ENCODE peak calls at places on chromosomes 13 and 19, in ten cellular contexts. W, E, M, Z, K, U, R, O, L and P are unnamed samples.

GRCh38 chr19:14325863-14326262 is 55.4 kb upstream of the ADGRE5 start:
- DNase-seq in K (no peak), Z (no peak), L (no peak), E (no peak), U (no peak), R (no peak), O (no peak), M (no peak), W (no peak), P (no peak)

GRCh38 chr19:34666958-34667265 is 10.0 kb downstream of the SCGB2B2 start:
- DNase-seq in M (no peak), O (no peak), Z (no peak), W (no peak), U (no peak), R (no peak), K (no peak), L (no peak), E (no peak), P (no peak)

GRCh38 chr13:33401238-33401637 is 115.7 kb upstream of the STARD13 start:
- DNase-seq in K (no peak), W (peak), R (no peak), Z (no peak), U (peak), E (no peak), O (no peak), M (no peak), L (no peak), P (no peak)

GRCh38 chr13:98313023-98313937 is 136.2 kb upstream of the RNF113B start:
- DNase-seq in O (peak), M (no peak), Z (no peak), R (no peak), L (no peak), W (no peak), U (no peak), K (no peak), E (no peak), P (no peak)

GRCh38 chr13:97515643-97516042 is 81.7 kb downstream of the RAP2A start:
- DNase-seq in U (no peak), K (no peak), O (no peak), M (no peak), Z (no peak), W (no peak), E (no peak), R (no peak), L (no peak), P (no peak)

GRCh38 chr13:57409656-57410055 is 221.9 kb upstream of the PCDH17 start:
- DNase-seq in K (no peak), Z (no peak), O (no peak), R (no peak), M (no peak), W (no peak), U (no peak), E (no peak), L (no peak), P (no peak)

GRCh38 chr13:78376033-78376432 is 227.3 kb downstream of the POU4F1 start:
- DNase-seq in E (no peak), M (no peak), K (no peak), W (no peak), R (no peak), L (no peak), Z (no peak), U (no peak), O (no peak), P (no peak)

GRCh38 chr13:98528663-98529064 is 48.2 kb downstream of the STK24 start:
- DNase-seq in Z (no peak), R (no peak), L (no peak), U (peak), E (no peak), W (no peak), M (no peak), O (no peak), K (no peak), P (no peak)

GRCh38 chr19:48292798-48293197 is 22.9 kb downstream of the ZNF114 start:
- DNase-seq in R (no peak), Z (no peak), L (no peak), W (no peak), M (no peak), U (no peak), K (no peak), E (no peak), O (no peak), P (no peak)

GRCh38 chr13:93496985-93497673 is 270.5 kb downstream of the GPC6 start:
- DNase-seq in O (no peak), E (peak), K (no peak), R (no peak), U (no peak), Z (no peak), W (no peak), M (no peak), L (no peak), P (no peak)

GRCh38 chr13:47110141-47110540 is 213.3 kb upstream of the HTR2A start:
- DNase-seq in Z (no peak), U (no peak), L (no peak), R (no peak), K (no peak), O (no peak), M (no peak), E (no peak), W (no peak), P (no peak)

GRCh38 chr13:21695536-21695935 is 24.7 kb downstream of the FGF9 start:
- DNase-seq in K (no peak), O (no peak), Z (no peak), L (no peak), U (no peak), M (no peak), E (no peak), W (no peak), R (no peak), P (no peak)

GRCh38 chr13:43977911-43978310 is 98.2 kb downstream of the LACC1 start:
- DNase-seq in M (no peak), R (no peak), K (no peak), E (no peak), L (no peak), W (no peak), O (no peak), U (no peak), Z (no peak), P (no peak)

GRCh38 chr19:52214241-52214640 is 24.4 kb downstream of the PPP2R1A start:
- DNase-seq in E (no peak), Z (no peak), K (no peak), O (no peak), M (no peak), W (no peak), R (no peak), U (no peak), L (no peak), P (no peak)

GRCh38 chr19:13797870-13798269 is 2.6 kb downstream of the ZSWIM4 start:
- DNase-seq in R (no peak), L (no peak), M (no peak), K (no peak), O (no peak), U (no peak), Z (no peak), E (no peak), W (peak), P (no peak)

DNA sequence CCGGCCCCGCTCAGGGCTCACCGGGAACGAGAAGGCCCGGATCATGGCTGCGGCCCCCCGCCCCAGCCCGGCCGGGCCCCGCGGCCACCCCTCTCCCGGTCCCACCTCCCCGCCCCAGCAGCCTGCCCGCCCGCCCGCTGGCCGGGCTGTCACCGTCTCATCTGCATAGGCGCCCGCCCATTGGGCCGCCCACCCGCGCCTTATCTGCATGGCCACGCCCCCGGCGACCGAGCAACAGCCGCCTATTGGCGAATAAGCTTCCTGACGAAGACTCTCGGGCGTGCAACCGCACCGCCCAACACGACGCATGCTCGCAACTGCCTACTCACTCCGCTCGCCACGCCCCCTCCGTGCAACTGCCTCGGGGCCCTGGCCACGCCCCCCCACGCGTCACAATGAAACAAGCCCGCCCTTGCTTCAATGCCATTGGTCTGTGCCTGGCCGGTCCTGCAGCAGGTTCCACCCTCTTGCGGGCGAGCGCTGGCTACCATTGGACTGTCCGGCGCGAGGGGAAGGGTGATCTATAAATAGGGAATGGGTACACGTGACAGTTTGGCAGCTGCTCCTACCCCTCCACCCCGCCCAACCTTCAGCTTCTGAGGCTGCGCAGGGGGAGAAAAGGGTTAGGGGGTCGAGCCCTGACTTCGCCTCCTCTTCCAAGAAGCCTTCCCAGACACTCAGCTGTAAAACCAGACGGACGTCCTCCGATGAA is at the start of gene DACT3:
- DNase-seq in R (peak), K (peak), L (peak), M (peak), W (peak), O (peak), U (peak), E (peak), Z (peak), P (peak)
- H3K27ac ChIP-seq in R (peak), K (no peak), L (no peak), M (peak), W (peak), O (no peak), U (peak), E (peak), Z (peak), P (peak)

GRCh38 chr19:4010808-4011110 is 3.2 kb downstream of the PIAS4 start:
- DNase-seq in E (no peak), O (no peak), W (no peak), R (no peak), Z (no peak), L (no peak), K (no peak), U (no peak), M (no peak), P (no peak)
- H3K4me3 ChIP-seq in E (no peak), O (no peak), W (no peak), R (peak), Z (no peak), L (no peak), K (no peak), U (peak), M (no peak), P (no peak)

DNA sequence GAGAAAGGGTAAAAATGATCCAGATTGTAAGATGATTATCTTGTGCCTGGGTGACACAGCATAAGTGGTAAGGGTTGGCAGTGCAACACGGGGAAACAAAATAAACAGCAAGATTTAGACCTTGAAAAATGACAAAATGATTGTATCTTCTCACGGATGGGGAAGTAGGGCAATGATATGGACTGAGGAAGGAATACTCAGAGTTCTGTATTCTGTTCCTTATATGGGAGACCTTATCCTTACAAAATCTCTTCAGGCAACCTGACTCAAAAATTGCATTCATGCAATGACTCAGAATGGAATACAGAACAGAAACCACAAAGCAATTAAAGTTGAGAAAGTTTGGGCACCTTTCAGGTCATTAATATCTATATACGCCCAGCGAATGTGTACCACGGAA is 149.0 kb downstream of the HS6ST3 start:
- DNase-seq in U (no peak), W (no peak), Z (no peak), M (no peak), R (no peak), K (no peak), O (no peak), L (no peak), E (no peak), P (no peak)
- TF ChIP-seq EP300 in U (no peak), W (no peak), Z (no peak), M (no peak), R (no peak), K (no peak), O (no peak), L (no peak), E (no peak), P (no peak)

DNA sequence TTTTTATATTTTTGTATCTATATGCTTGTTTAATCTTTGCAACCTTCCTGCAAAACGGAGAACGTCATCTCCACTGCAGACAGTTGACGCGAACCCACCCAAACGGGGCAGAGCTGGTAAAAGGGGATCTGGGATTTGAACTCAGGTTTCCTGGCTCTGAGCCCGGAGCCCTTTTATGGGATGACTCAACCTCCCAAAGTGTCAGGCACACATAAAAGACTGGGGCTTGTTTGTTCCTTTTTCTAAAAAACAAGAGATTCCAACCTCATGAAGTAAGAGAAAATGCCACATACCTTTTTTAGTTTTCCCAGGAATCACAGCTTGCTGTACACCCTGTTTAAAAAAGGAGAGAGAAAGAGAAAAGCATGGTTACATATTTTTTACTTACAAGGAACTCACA is 78.9 kb downstream of the GADD45B start:
- DNase-seq in U (peak), R (no peak), Z (no peak), W (no peak), E (no peak), M (no peak), K (no peak), L (no peak), O (peak), P (no peak)
- H3K27ac ChIP-seq in U (no peak), R (peak), Z (no peak), W (no peak), E (no peak), M (no peak), K (no peak), L (peak), O (peak), P (no peak)

GRCh38 chr13:49539746-49540145 is 44.0 kb downstream of the PHF11 start:
- DNase-seq in E (no peak), M (no peak), L (no peak), Z (no peak), U (no peak), R (no peak), K (no peak), O (no peak), W (no peak), P (no peak)

GRCh38 chr13:49540552-49540951 is 44.8 kb downstream of the PHF11 start:
- DNase-seq in U (no peak), E (no peak), K (peak), Z (no peak), M (no peak), O (no peak), R (no peak), W (no peak), L (no peak), P (no peak)

GRCh38 chr13:49538404-49538803 is 42.7 kb downstream of the PHF11 start:
- DNase-seq in M (no peak), E (no peak), K (no peak), W (no peak), Z (no peak), U (no peak), R (no peak), O (no peak), L (no peak), P (no peak)

GRCh38 chr13:49536144-49536873 is 40.6 kb downstream of the PHF11 start:
- DNase-seq in E (no peak), Z (no peak), R (no peak), L (no peak), M (no peak), U (no peak), K (no peak), W (no peak), O (no peak), P (no peak)

GRCh38 chr13:49539313-49539712 is 43.6 kb downstream of the PHF11 start:
- DNase-seq in Z (no peak), O (no peak), U (peak), E (no peak), R (no peak), L (no peak), M (no peak), W (no peak), K (no peak), P (no peak)
- H3K4me3 ChIP-seq in Z (no peak), O (no peak), U (no peak), E (no peak), R (no peak), L (no peak), M (no peak), W (no peak), K (no peak), P (no peak)

GRCh38 chr19:7603919-7604318 is 8.3 kb downstream of the CAMSAP3 start:
- DNase-seq in R (no peak), M (no peak), E (no peak), L (no peak), O (no peak), W (no peak), K (no peak), Z (no peak), U (no peak), P (no peak)
- TF ChIP-seq EP300 in R (no peak), M (no peak), E (no peak), L (no peak), O (no peak), W (no peak), K (no peak), Z (no peak), U (no peak), P (no peak)